ENCODE peak calls at places on chromosomes 13 and 19, in nine cellular contexts. One of them, this sample, is unnamed. For H3K4me1, the result is how much of the 10 kb centered on the place peaks cover.

GRCh38 chr13:49904729-49905456 is 31.2 kb downstream of the SPRYD7 start:
- DNase-seq in mucosa of descending colon: no peak
- DNase-seq in right cardiac atrium: no peak
- DNase-seq in esophagus squamous epithelium: no peak
- DNase-seq in Peyer's patch: no peak
- DNase-seq in hepatocyte: no peak
- DNase-seq in colonic mucosa: no peak
- DNase-seq in effector memory CD4-positive, alpha-beta T cell: no peak
- DNase-seq in lung: no peak
- DNase-seq in this sample: no peak

GRCh38 chr19:43586346-43586745 is 9.6 kb downstream of the IRGQ start:
- DNase-seq in hepatocyte: no peak
- DNase-seq in lung: no peak
- DNase-seq in esophagus squamous epithelium: no peak
- DNase-seq in colonic mucosa: no peak
- DNase-seq in mucosa of descending colon: no peak
- DNase-seq in right cardiac atrium: no peak
- DNase-seq in Peyer's patch: no peak
- DNase-seq in effector memory CD4-positive, alpha-beta T cell: no peak
- DNase-seq in this sample: no peak

GRCh38 chr13:30702006-30702405 is 33.3 kb upstream of the ALOX5AP start:
- DNase-seq in hepatocyte: no peak
- DNase-seq in lung: no peak
- DNase-seq in Peyer's patch: no peak
- DNase-seq in right cardiac atrium: no peak
- DNase-seq in effector memory CD4-positive, alpha-beta T cell: no peak
- DNase-seq in esophagus squamous epithelium: no peak
- DNase-seq in colonic mucosa: no peak
- DNase-seq in mucosa of descending colon: no peak
- DNase-seq in this sample: peak

GRCh38 chr13:99041337-99041736 is 63.5 kb upstream of the DOCK9 start:
- DNase-seq in lung: no peak
- DNase-seq in right cardiac atrium: no peak
- DNase-seq in esophagus squamous epithelium: no peak
- DNase-seq in effector memory CD4-positive, alpha-beta T cell: no peak
- DNase-seq in hepatocyte: no peak
- DNase-seq in colonic mucosa: no peak
- DNase-seq in mucosa of descending colon: no peak
- DNase-seq in Peyer's patch: no peak
- DNase-seq in this sample: no peak

GRCh38 chr19:47215581-47215980 is 15.4 kb downstream of the BBC3 start:
- DNase-seq in hepatocyte: no peak
- DNase-seq in effector memory CD4-positive, alpha-beta T cell: no peak
- DNase-seq in esophagus squamous epithelium: no peak
- DNase-seq in mucosa of descending colon: peak
- DNase-seq in Peyer's patch: peak
- DNase-seq in lung: no peak
- DNase-seq in colonic mucosa: peak
- DNase-seq in right cardiac atrium: no peak
- DNase-seq in this sample: no peak

GRCh38 chr13:62093984-62094383 is 678.3 kb upstream of the PCDH20 start:
- DNase-seq in hepatocyte: no peak
- DNase-seq in lung: no peak
- DNase-seq in mucosa of descending colon: no peak
- DNase-seq in esophagus squamous epithelium: no peak
- DNase-seq in colonic mucosa: no peak
- DNase-seq in right cardiac atrium: no peak
- DNase-seq in Peyer's patch: no peak
- DNase-seq in effector memory CD4-positive, alpha-beta T cell: no peak
- DNase-seq in this sample: no peak

GRCh38 chr19:43779820-43780219 is 953 bp downstream of the KCNN4 start:
- DNase-seq in right cardiac atrium: no peak
- DNase-seq in esophagus squamous epithelium: no peak
- DNase-seq in effector memory CD4-positive, alpha-beta T cell: no peak
- DNase-seq in Peyer's patch: no peak
- DNase-seq in colonic mucosa: peak
- DNase-seq in lung: no peak
- DNase-seq in mucosa of descending colon: no peak
- DNase-seq in hepatocyte: peak
- DNase-seq in this sample: no peak

GRCh38 chr13:101473458-101473857 is 21.0 kb downstream of the ITGBL1 start:
- DNase-seq in mucosa of descending colon: no peak
- DNase-seq in Peyer's patch: no peak
- DNase-seq in esophagus squamous epithelium: no peak
- DNase-seq in lung: no peak
- DNase-seq in hepatocyte: no peak
- DNase-seq in effector memory CD4-positive, alpha-beta T cell: no peak
- DNase-seq in colonic mucosa: no peak
- DNase-seq in right cardiac atrium: peak
- DNase-seq in this sample: no peak

GRCh38 chr13:93079294-93079693 is 147.3 kb upstream of the GPC6 start:
- DNase-seq in hepatocyte: no peak
- DNase-seq in right cardiac atrium: no peak
- DNase-seq in esophagus squamous epithelium: no peak
- DNase-seq in mucosa of descending colon: no peak
- DNase-seq in lung: no peak
- DNase-seq in Peyer's patch: no peak
- DNase-seq in colonic mucosa: no peak
- DNase-seq in effector memory CD4-positive, alpha-beta T cell: no peak
- DNase-seq in this sample: no peak

GRCh38 chr19:55305491-55305890 is 19.6 kb downstream of the TMEM150B start:
- DNase-seq in effector memory CD4-positive, alpha-beta T cell: no peak
- DNase-seq in lung: no peak
- DNase-seq in right cardiac atrium: no peak
- DNase-seq in colonic mucosa: peak
- DNase-seq in esophagus squamous epithelium: no peak
- DNase-seq in hepatocyte: no peak
- DNase-seq in mucosa of descending colon: peak
- DNase-seq in Peyer's patch: peak
- DNase-seq in this sample: no peak

GRCh38 chr19:16970821-16971220 is 55.8 kb downstream of the CPAMD8 start:
- DNase-seq in colonic mucosa: no peak
- DNase-seq in esophagus squamous epithelium: no peak
- DNase-seq in effector memory CD4-positive, alpha-beta T cell: no peak
- DNase-seq in right cardiac atrium: no peak
- DNase-seq in hepatocyte: no peak
- DNase-seq in Peyer's patch: peak
- DNase-seq in mucosa of descending colon: no peak
- DNase-seq in lung: no peak
- DNase-seq in this sample: no peak

GRCh38 chr19:4279530-4280422 is 710 bp downstream of the SHD start:
- DNase-seq in hepatocyte: no peak
- DNase-seq in effector memory CD4-positive, alpha-beta T cell: no peak
- DNase-seq in lung: no peak
- DNase-seq in colonic mucosa: no peak
- DNase-seq in Peyer's patch: no peak
- DNase-seq in esophagus squamous epithelium: no peak
- DNase-seq in right cardiac atrium: no peak
- DNase-seq in mucosa of descending colon: no peak
- DNase-seq in this sample: no peak

GRCh38 chr13:94168784-94169512 is 310.5 kb downstream of the DCT start:
- DNase-seq in esophagus squamous epithelium: no peak
- DNase-seq in right cardiac atrium: no peak
- DNase-seq in effector memory CD4-positive, alpha-beta T cell: no peak
- DNase-seq in lung: no peak
- DNase-seq in Peyer's patch: no peak
- DNase-seq in mucosa of descending colon: no peak
- DNase-seq in colonic mucosa: no peak
- DNase-seq in hepatocyte: no peak
- DNase-seq in this sample: no peak
- H3K4me1 ChIP-seq in esophagus squamous epithelium: under half
- H3K4me1 ChIP-seq in right cardiac atrium: under half
- H3K4me1 ChIP-seq in effector memory CD4-positive, alpha-beta T cell: under half
- H3K4me1 ChIP-seq in lung: under half
- H3K4me1 ChIP-seq in Peyer's patch: under half
- H3K4me1 ChIP-seq in mucosa of descending colon: under half
- H3K4me1 ChIP-seq in colonic mucosa: under half
- H3K4me1 ChIP-seq in hepatocyte: under half
- H3K4me1 ChIP-seq in this sample: under half

GRCh38 chr19:33702606-33703437 is 81.1 kb downstream of the CHST8 start:
- DNase-seq in effector memory CD4-positive, alpha-beta T cell: no peak
- DNase-seq in mucosa of descending colon: peak
- DNase-seq in Peyer's patch: no peak
- DNase-seq in hepatocyte: no peak
- DNase-seq in esophagus squamous epithelium: no peak
- DNase-seq in colonic mucosa: no peak
- DNase-seq in right cardiac atrium: no peak
- DNase-seq in lung: no peak
- DNase-seq in this sample: no peak
- H3K4me3 ChIP-seq in effector memory CD4-positive, alpha-beta T cell: no peak
- H3K4me3 ChIP-seq in mucosa of descending colon: no peak
- H3K4me3 ChIP-seq in Peyer's patch: no peak
- H3K4me3 ChIP-seq in hepatocyte: no peak
- H3K4me3 ChIP-seq in esophagus squamous epithelium: no peak
- H3K4me3 ChIP-seq in colonic mucosa: no peak
- H3K4me3 ChIP-seq in right cardiac atrium: no peak
- H3K4me3 ChIP-seq in lung: no peak
- H3K4me3 ChIP-seq in this sample: no peak

GRCh38 chr13:41315466-41316047 is 4.5 kb downstream of the NAA16 start:
- DNase-seq in mucosa of descending colon: no peak
- DNase-seq in hepatocyte: no peak
- DNase-seq in right cardiac atrium: no peak
- DNase-seq in Peyer's patch: no peak
- DNase-seq in effector memory CD4-positive, alpha-beta T cell: no peak
- DNase-seq in colonic mucosa: no peak
- DNase-seq in esophagus squamous epithelium: no peak
- DNase-seq in lung: no peak
- DNase-seq in this sample: no peak

GRCh38 chr13:41311607-41312500 is 787 bp downstream of the NAA16 start:
- DNase-seq in Peyer's patch: peak
- DNase-seq in colonic mucosa: peak
- DNase-seq in hepatocyte: peak
- DNase-seq in effector memory CD4-positive, alpha-beta T cell: peak
- DNase-seq in lung: peak
- DNase-seq in esophagus squamous epithelium: no peak
- DNase-seq in mucosa of descending colon: peak
- DNase-seq in right cardiac atrium: peak
- DNase-seq in this sample: no peak

GRCh38 chr13:41313659-41314197 is 2.7 kb downstream of the NAA16 start:
- DNase-seq in esophagus squamous epithelium: no peak
- DNase-seq in right cardiac atrium: no peak
- DNase-seq in colonic mucosa: no peak
- DNase-seq in hepatocyte: no peak
- DNase-seq in Peyer's patch: no peak
- DNase-seq in effector memory CD4-positive, alpha-beta T cell: no peak
- DNase-seq in lung: no peak
- DNase-seq in mucosa of descending colon: no peak
- DNase-seq in this sample: no peak

GRCh38 chr13:41310963-41311606 is at the start of gene NAA16:
- DNase-seq in lung: peak
- DNase-seq in hepatocyte: peak
- DNase-seq in effector memory CD4-positive, alpha-beta T cell: peak
- DNase-seq in Peyer's patch: peak
- DNase-seq in mucosa of descending colon: peak
- DNase-seq in right cardiac atrium: peak
- DNase-seq in esophagus squamous epithelium: peak
- DNase-seq in colonic mucosa: peak
- DNase-seq in this sample: peak

GRCh38 chr13:41313117-41313516 is 2.0 kb downstream of the NAA16 start:
- DNase-seq in hepatocyte: no peak
- DNase-seq in colonic mucosa: no peak
- DNase-seq in lung: no peak
- DNase-seq in mucosa of descending colon: no peak
- DNase-seq in Peyer's patch: no peak
- DNase-seq in esophagus squamous epithelium: no peak
- DNase-seq in effector memory CD4-positive, alpha-beta T cell: no peak
- DNase-seq in right cardiac atrium: no peak
- DNase-seq in this sample: no peak
- H3K4me1 ChIP-seq in hepatocyte: under half
- H3K4me1 ChIP-seq in colonic mucosa: under half
- H3K4me1 ChIP-seq in lung: under half
- H3K4me1 ChIP-seq in mucosa of descending colon: under half
- H3K4me1 ChIP-seq in Peyer's patch: under half
- H3K4me1 ChIP-seq in esophagus squamous epithelium: under half
- H3K4me1 ChIP-seq in effector memory CD4-positive, alpha-beta T cell: under half
- H3K4me1 ChIP-seq in right cardiac atrium: under half
- H3K4me1 ChIP-seq in this sample: under half

GRCh38 chr19:1169921-1170885 is 3.9 kb downstream of the SBNO2 start:
- DNase-seq in colonic mucosa: no peak
- DNase-seq in esophagus squamous epithelium: no peak
- DNase-seq in effector memory CD4-positive, alpha-beta T cell: no peak
- DNase-seq in mucosa of descending colon: no peak
- DNase-seq in hepatocyte: no peak
- DNase-seq in Peyer's patch: no peak
- DNase-seq in lung: no peak
- DNase-seq in right cardiac atrium: no peak
- DNase-seq in this sample: no peak

GRCh38 chr19:1172353-1173159 is 1.5 kb downstream of the SBNO2 start:
- DNase-seq in hepatocyte: peak
- DNase-seq in lung: no peak
- DNase-seq in mucosa of descending colon: peak
- DNase-seq in esophagus squamous epithelium: no peak
- DNase-seq in effector memory CD4-positive, alpha-beta T cell: no peak
- DNase-seq in right cardiac atrium: peak
- DNase-seq in colonic mucosa: peak
- DNase-seq in Peyer's patch: peak
- DNase-seq in this sample: peak

GRCh38 chr19:1168877-1169791 is 4.9 kb downstream of the SBNO2 start:
- DNase-seq in esophagus squamous epithelium: no peak
- DNase-seq in colonic mucosa: no peak
- DNase-seq in Peyer's patch: peak
- DNase-seq in right cardiac atrium: no peak
- DNase-seq in effector memory CD4-positive, alpha-beta T cell: no peak
- DNase-seq in mucosa of descending colon: no peak
- DNase-seq in lung: no peak
- DNase-seq in hepatocyte: no peak
- DNase-seq in this sample: no peak

GRCh38 chr19:1171755-1172352 is 2.2 kb downstream of the SBNO2 start:
- DNase-seq in effector memory CD4-positive, alpha-beta T cell: no peak
- DNase-seq in right cardiac atrium: no peak
- DNase-seq in Peyer's patch: no peak
- DNase-seq in colonic mucosa: no peak
- DNase-seq in hepatocyte: no peak
- DNase-seq in mucosa of descending colon: no peak
- DNase-seq in esophagus squamous epithelium: no peak
- DNase-seq in lung: no peak
- DNase-seq in this sample: no peak

DNA sequence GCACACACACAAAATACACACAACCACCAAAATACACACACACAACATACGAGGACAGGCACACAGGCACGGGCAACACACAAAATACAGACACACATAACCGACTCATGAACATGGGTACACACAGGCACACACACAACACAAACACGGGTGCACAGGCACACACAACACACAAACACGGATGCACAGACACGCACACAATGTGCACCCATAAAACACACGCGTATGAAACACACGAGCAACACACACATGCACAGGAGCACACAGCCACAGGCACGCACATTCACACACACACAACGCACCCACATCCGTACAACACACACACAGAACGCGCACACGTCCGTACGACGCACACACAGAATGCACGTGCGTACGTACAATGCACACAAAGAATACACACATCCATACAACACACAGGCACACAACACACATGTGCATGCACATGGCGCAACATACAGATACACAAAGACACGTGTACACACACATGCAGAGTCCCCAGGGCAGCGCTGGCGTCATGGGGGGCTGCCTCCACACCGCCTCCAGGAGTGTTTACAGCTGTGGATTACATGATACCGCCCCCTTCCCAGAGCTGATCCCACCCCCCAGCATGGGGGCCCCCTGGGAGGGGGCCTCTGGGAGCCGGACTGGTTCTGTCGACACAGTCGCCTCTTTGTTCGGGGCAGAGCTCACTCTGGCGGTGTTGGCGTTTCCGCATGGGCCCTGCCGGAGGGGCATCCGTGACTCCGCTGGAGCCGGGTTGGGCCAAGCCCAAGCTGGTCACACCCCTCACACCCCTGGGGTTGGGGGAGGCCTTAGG is 2.9 kb downstream of the SBNO2 start:
- DNase-seq in colonic mucosa: no peak
- DNase-seq in esophagus squamous epithelium: no peak
- DNase-seq in right cardiac atrium: peak
- DNase-seq in mucosa of descending colon: no peak
- DNase-seq in hepatocyte: no peak
- DNase-seq in effector memory CD4-positive, alpha-beta T cell: no peak
- DNase-seq in lung: no peak
- DNase-seq in Peyer's patch: no peak
- DNase-seq in this sample: no peak
- H3K4me3 ChIP-seq in colonic mucosa: no peak
- H3K4me3 ChIP-seq in esophagus squamous epithelium: peak
- H3K4me3 ChIP-seq in right cardiac atrium: no peak
- H3K4me3 ChIP-seq in mucosa of descending colon: no peak
- H3K4me3 ChIP-seq in hepatocyte: no peak
- H3K4me3 ChIP-seq in effector memory CD4-positive, alpha-beta T cell: no peak
- H3K4me3 ChIP-seq in lung: no peak
- H3K4me3 ChIP-seq in Peyer's patch: no peak
- H3K4me3 ChIP-seq in this sample: no peak